ENCODE peak calls at places on chromosomes 4 and X, in ten cellular contexts. L is tibial artery; I is testis; O is Panc1; W is CD4-positive, alpha-beta T cell; T is OCI-LY7; Q is psoas muscle; Z is HCT116; H is coronary artery; M is RWPE1. D is an unnamed sample.

GRCh38 chr4:3037957-3038451 is 36.3 kb downstream of the HTT-AS start:
- DNase-seq in L (peak), I (no peak), O (no peak), W (no peak), T (no peak), Q (peak), Z (no peak), H (peak), M (no peak), D (no peak)

GRCh38 chrX:51437521-51437920 is 58.9 kb downstream of the NUDT11 start:
- DNase-seq in L (no peak), I (no peak), O (no peak), W (no peak), T (no peak), Q (no peak), Z (no peak), H (no peak), M (no peak), D (no peak)

GRCh38 chrX:133838761-133839676 is 146.4 kb downstream of the GPC3 start:
- DNase-seq in L (no peak), I (peak), O (peak), W (peak), T (peak), Q (no peak), Z (peak), H (no peak), M (peak), D (no peak)

GRCh38 chr4:85116008-85116407 is 149.5 kb upstream of the WDFY3 start:
- DNase-seq in L (no peak), I (no peak), O (no peak), W (no peak), T (no peak), Q (no peak), Z (no peak), H (no peak), M (no peak), D (no peak)

GRCh38 chr4:931194-931959 is 739 bp downstream of the GAK start:
- DNase-seq in L (peak), I (no peak), O (no peak), W (no peak), T (peak), Q (no peak), Z (no peak), H (no peak), M (peak), D (no peak)

GRCh38 chrX:148976571-148976970 is 476.2 kb downstream of the AFF2 start:
- DNase-seq in L (no peak), I (no peak), O (no peak), W (no peak), T (no peak), Q (no peak), Z (no peak), H (no peak), M (no peak), D (no peak)

GRCh38 chr4:28373601-28374000 is 1513.0 kb downstream of the STIM2 start:
- DNase-seq in L (no peak), I (no peak), O (no peak), W (no peak), T (no peak), Q (no peak), Z (no peak), H (no peak), M (peak), D (no peak)

GRCh38 chr4:625631-626031 is 258 bp downstream of the PDE6B start:
- DNase-seq in L (peak), I (no peak), O (no peak), W (no peak), T (no peak), Q (no peak), Z (no peak), H (no peak), M (no peak), D (no peak)

GRCh38 chrX:23902419-23902818 is 5.3 kb downstream of the APOO start:
- DNase-seq in L (no peak), I (no peak), O (no peak), W (no peak), T (peak), Q (no peak), Z (no peak), H (no peak), M (peak), D (no peak)

GRCh38 chrX:40855411-40855810 is 120.1 kb upstream of the MED14 start:
- DNase-seq in L (no peak), I (no peak), O (no peak), W (no peak), T (no peak), Q (no peak), Z (no peak), H (no peak), M (peak), D (no peak)

GRCh38 chr4:24594887-24595286 is 10.5 kb upstream of the DHX15 start:
- DNase-seq in L (no peak), I (no peak), O (no peak), W (no peak), T (no peak), Q (no peak), Z (no peak), H (no peak), M (no peak), D (peak)

DNA sequence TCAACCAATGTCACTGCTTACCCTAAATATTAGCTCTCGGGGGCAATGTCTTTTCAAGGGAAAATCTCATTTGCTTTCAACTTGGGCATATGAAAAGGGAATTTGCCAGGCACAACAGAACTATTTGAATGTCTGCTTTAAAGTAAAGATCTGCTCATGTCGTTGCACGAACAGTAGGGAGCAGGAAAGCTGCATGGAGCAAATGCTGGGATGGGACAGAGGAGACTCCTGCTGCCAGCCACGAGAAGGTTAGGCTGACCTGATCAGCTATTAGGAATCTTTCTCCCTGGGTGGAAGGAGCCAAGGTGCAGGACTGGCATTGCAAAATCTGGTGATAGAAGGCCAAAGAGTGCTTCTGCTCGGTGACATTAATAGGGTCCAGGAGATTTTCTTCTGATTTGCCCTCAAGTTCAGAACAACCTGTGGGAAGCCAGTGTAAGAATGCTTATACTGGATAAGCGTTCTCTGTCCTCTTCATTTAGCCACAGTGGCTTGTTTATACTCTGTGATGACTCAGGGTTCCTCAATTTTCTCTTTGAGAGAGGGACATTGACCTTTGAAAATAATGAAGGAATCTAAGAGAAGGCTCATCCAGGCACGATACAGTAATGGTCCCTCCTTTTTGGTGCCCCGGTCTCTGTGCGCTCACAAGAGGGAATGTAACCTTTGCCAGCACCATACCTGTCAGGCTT is 22.9 kb downstream of the FHL1 start:
- DNase-seq in L (no peak), I (no peak), O (no peak), W (no peak), T (no peak), Q (no peak), Z (no peak), H (no peak), M (no peak), D (no peak)
- H3K27ac ChIP-seq in L (peak), I (no peak), O (no peak), W (no peak), T (no peak), Q (peak), Z (no peak), H (peak), M (no peak), D (peak)

GRCh38 chr4:181301735-181302380 is 941.3 kb upstream of the TENM3 start:
- DNase-seq in L (no peak), I (peak), O (peak), W (no peak), T (peak), Q (peak), Z (peak), H (no peak), M (peak), D (peak)
- TF ChIP-seq CTCF in L (no peak), I (no peak), O (peak), W (no peak), T (peak), Q (peak), Z (peak), H (no peak), M (peak), D (peak)

GRCh38 chr4:37388672-37389368 is 144.3 kb downstream of the NWD2 start:
- DNase-seq in L (no peak), I (no peak), O (no peak), W (no peak), T (no peak), Q (no peak), Z (no peak), H (no peak), M (no peak), D (no peak)

GRCh38 chr4:37393889-37394288 is 149.3 kb downstream of the NWD2 start:
- DNase-seq in L (no peak), I (no peak), O (no peak), W (no peak), T (no peak), Q (no peak), Z (no peak), H (no peak), M (no peak), D (no peak)

GRCh38 chr4:37389967-37390580 is 145.5 kb downstream of the NWD2 start:
- DNase-seq in L (no peak), I (peak), O (peak), W (no peak), T (peak), Q (no peak), Z (peak), H (no peak), M (peak), D (no peak)

GRCh38 chr4:37389369-37389765 is 144.8 kb downstream of the NWD2 start:
- DNase-seq in L (no peak), I (no peak), O (no peak), W (no peak), T (no peak), Q (no peak), Z (no peak), H (no peak), M (no peak), D (no peak)

GRCh38 chr4:37392540-37393255 is 148.2 kb downstream of the NWD2 start:
- DNase-seq in L (no peak), I (peak), O (no peak), W (no peak), T (no peak), Q (peak), Z (peak), H (no peak), M (peak), D (no peak)
- H3K27ac ChIP-seq in L (no peak), I (no peak), O (no peak), W (no peak), T (no peak), Q (no peak), Z (no peak), H (no peak), M (no peak), D (no peak)

DNA sequence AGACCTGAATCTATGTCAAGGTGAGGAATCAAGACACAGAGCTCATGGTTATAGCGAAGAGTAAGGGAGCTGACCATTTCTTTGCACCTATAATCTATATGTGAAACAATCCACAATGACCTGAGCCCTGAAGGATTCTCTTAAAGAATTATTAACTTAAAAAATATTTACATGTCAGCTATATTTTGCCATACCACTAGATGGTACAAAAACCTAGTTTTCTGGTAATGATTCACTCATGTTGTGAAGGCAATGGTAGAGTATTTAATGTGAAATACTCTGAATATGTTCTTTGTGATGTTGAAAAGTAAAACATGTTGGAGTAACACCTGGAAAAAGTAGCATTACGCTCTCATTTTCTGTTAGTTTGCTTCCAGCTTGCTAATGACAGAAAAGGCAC is 40.0 kb downstream of the VGLL1 start:
- DNase-seq in L (no peak), I (no peak), O (no peak), W (no peak), T (peak), Q (no peak), Z (no peak), H (no peak), M (no peak), D (no peak)
- TF ChIP-seq CTCF in L (no peak), I (no peak), O (no peak), W (peak), T (peak), Q (no peak), Z (no peak), H (no peak), M (no peak), D (no peak)

GRCh38 chrX:65034292-65034640 is 58.0 kb upstream of the ZC4H2 start:
- DNase-seq in L (no peak), I (no peak), O (no peak), W (no peak), T (no peak), Q (no peak), Z (no peak), H (no peak), M (no peak), D (no peak)

GRCh38 chrX:65034641-65035450 is 58.6 kb upstream of the ZC4H2 start:
- DNase-seq in L (peak), I (peak), O (no peak), W (peak), T (peak), Q (peak), Z (peak), H (peak), M (peak), D (no peak)

DNA sequence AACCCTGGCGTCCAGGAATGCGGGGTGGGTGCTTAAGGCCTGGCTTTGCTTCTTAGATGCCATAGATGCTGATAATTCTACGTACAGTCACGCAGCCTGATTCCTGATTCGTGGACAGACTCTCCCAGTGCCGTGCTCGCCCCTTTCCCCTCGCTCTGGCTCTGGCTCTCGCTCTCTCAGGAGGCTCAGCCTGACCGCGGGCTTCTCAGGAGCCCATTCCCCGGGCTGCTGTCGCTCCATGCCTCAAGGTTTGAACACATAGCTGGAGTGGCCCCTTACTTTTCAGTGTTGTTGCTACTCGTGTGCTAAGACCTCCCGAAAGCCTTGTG is 59.2 kb upstream of the ZC4H2 start:
- DNase-seq in L (peak), I (peak), O (no peak), W (no peak), T (no peak), Q (peak), Z (no peak), H (peak), M (no peak), D (no peak)
- H3K27ac ChIP-seq in L (peak), I (peak), O (peak), W (peak), T (peak), Q (no peak), Z (no peak), H (peak), M (no peak), D (peak)

GRCh38 chrX:63421411-63421810 is 70.3 kb upstream of the SPIN4 start:
- DNase-seq in L (no peak), I (no peak), O (no peak), W (no peak), T (no peak), Q (no peak), Z (no peak), H (no peak), M (no peak), D (no peak)
- TF ChIP-seq CTCF in L (no peak), I (no peak), O (no peak), W (no peak), T (peak), Q (no peak), Z (peak), H (no peak), M (no peak), D (no peak)

DNA sequence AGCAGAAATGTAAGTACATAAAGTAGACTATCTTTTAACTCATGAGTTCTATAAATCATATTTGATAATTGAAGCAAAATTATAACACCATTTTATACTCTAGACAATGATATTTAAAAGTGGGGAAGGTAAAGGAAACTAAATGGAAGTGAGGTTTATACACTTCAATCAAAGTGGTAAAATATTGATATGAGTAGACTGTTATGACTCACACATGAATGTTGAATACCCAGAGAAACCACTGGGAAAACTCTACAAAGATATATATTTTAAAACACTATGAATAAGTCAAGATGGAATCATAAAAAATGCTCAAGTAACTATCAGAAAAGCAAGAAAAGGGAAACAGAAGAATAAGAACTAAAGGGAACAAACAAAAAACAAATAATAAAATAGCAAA is 8.4 kb downstream of the VSIG1 start:
- DNase-seq in L (no peak), I (no peak), O (no peak), W (no peak), T (no peak), Q (no peak), Z (no peak), H (no peak), M (no peak), D (no peak)
- H3K27ac ChIP-seq in L (no peak), I (no peak), O (no peak), W (no peak), T (no peak), Q (no peak), Z (no peak), H (no peak), M (no peak), D (no peak)

GRCh38 chrX:129723511-129723910 is 15.3 kb upstream of the XPNPEP2 start:
- DNase-seq in L (no peak), I (no peak), O (no peak), W (no peak), T (no peak), Q (no peak), Z (no peak), H (no peak), M (no peak), D (no peak)

GRCh38 chrX:129720741-129721140 is 18.0 kb upstream of the XPNPEP2 start:
- DNase-seq in L (no peak), I (no peak), O (no peak), W (no peak), T (no peak), Q (no peak), Z (no peak), H (peak), M (no peak), D (no peak)

GRCh38 chrX:129721414-129721813 is 17.4 kb upstream of the XPNPEP2 start:
- DNase-seq in L (no peak), I (no peak), O (no peak), W (no peak), T (no peak), Q (no peak), Z (no peak), H (peak), M (no peak), D (no peak)

GRCh38 chrX:129719931-129720520 is 18.8 kb upstream of the XPNPEP2 start:
- DNase-seq in L (no peak), I (no peak), O (no peak), W (no peak), T (no peak), Q (no peak), Z (no peak), H (peak), M (no peak), D (no peak)

DNA sequence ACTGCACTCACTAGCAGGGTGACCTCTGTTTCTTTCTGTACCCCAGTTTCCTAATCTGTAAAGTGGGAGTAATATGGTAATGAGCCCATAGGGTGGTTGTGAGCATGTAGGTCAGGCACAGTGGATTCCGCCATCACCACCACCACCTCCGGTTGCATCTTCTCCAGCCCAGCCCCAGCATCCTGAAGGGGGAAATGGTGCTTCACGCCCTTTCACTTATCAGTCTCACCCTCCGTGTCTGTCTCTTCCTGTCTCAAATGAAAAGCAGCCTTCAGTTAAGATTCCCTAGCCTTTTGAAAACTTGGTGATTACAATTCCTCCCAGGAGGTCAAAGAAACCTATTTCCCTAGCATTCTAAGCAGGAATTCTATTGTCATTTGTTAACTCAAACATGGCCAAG is 16.9 kb upstream of the XPNPEP2 start:
- DNase-seq in L (no peak), I (no peak), O (no peak), W (no peak), T (no peak), Q (no peak), Z (no peak), H (peak), M (no peak), D (no peak)
- TF ChIP-seq CTCF in L (no peak), I (no peak), O (no peak), W (no peak), T (no peak), Q (no peak), Z (no peak), H (no peak), M (no peak), D (no peak)

GRCh38 chrX:96464880-96465558 is 219.6 kb upstream of the DIAPH2 start:
- DNase-seq in L (no peak), I (no peak), O (no peak), W (no peak), T (no peak), Q (no peak), Z (no peak), H (no peak), M (no peak), D (no peak)
- H3K27ac ChIP-seq in L (no peak), I (no peak), O (no peak), W (no peak), T (no peak), Q (no peak), Z (no peak), H (no peak), M (no peak), D (no peak)

DNA sequence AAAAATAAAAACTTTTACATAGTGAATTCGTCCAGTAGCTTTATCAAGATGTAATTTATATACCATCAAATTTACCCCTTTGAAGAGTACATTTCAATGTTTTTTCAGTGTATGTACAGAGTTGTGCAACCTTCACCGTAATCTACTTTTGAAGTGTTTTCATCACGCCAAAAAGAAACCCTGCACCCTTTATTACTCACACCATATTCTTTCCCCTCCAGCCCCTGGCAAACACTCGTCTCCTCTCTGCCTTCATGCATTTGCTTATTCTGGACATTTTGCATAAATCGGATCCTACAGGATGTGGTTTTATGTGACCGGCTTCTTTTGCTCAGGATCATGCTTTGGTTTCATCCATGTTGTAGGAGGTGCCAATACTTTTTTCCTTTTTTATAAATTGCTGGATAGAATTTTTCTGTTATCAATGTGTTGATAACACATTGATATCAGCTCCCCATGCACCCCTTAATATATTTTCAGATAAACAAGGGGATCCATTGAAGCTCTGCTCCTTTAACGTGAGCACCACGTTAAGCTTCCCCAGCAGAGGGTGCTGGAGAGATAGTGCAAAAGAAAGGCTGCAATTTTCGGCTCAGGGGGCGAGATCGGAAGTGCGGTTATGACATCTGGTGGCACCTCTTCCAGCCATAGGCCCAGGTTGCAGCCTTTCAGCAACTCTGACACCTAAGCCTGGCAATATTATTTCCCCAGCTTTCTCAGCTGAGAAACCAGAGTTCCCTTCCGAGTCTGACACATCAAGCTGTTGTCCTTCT is 100.1 kb upstream of the VCX3B start:
- DNase-seq in L (no peak), I (peak), O (no peak), W (no peak), T (peak), Q (no peak), Z (no peak), H (no peak), M (peak), D (no peak)
- TF ChIP-seq CTCF in L (no peak), I (peak), O (peak), W (no peak), T (peak), Q (peak), Z (no peak), H (no peak), M (no peak), D (no peak)